ENCODE peak calls at places on chromosome 19, in nine cellular contexts. V is ascending aorta, Q is adrenal gland, N is heart right ventricle, Y is spleen, S is PC-3, K is ovary, D is A549, E is transverse colon. I is an unnamed sample.

GRCh38 chr19:3984584-3984907 is 717 bp downstream of the EEF2 start:
- DNase-seq in V (no peak), Q (no peak), N (no peak), Y (no peak), S (no peak), K (peak), D (no peak), E (no peak), I (no peak)

GRCh38 chr19:18233224-18233825 is 7.1 kb upstream of the PDE4C start:
- DNase-seq in V (no peak), Q (peak), N (peak), Y (no peak), S (peak), K (no peak), D (peak), E (peak), I (peak)

GRCh38 chr19:39175564-39175963 is 21.2 kb upstream of the NCCRP1 start:
- DNase-seq in V (no peak), Q (no peak), N (no peak), Y (no peak), S (no peak), K (no peak), D (no peak), E (no peak), I (no peak)

GRCh38 chr19:37855098-37855497 is 51.3 kb downstream of the WDR87 start:
- DNase-seq in V (no peak), Q (no peak), N (peak), Y (no peak), S (no peak), K (no peak), D (no peak), E (peak), I (no peak)

GRCh38 chr19:44745887-44746600 is 2.5 kb upstream of the BCL3 start:
- DNase-seq in V (no peak), Q (no peak), N (no peak), Y (no peak), S (no peak), K (no peak), D (no peak), E (no peak), I (no peak)

GRCh38 chr19:44499559-44499958 is 763 bp downstream of the ZNF180 start:
- DNase-seq in V (no peak), Q (no peak), N (no peak), Y (no peak), S (no peak), K (no peak), D (no peak), E (no peak), I (no peak)

GRCh38 chr19:12983561-12984142 is 11.6 kb upstream of the NFIX start:
- DNase-seq in V (peak), Q (peak), N (peak), Y (peak), S (peak), K (peak), D (peak), E (peak), I (peak)

GRCh38 chr19:51531349-51532315 is at the start of gene SIGLEC6:
- DNase-seq in V (peak), Q (peak), N (peak), Y (peak), S (no peak), K (no peak), D (no peak), E (peak), I (peak)

GRCh38 chr19:12867120-12868099 is 13.8 kb downstream of the DNASE2 start:
- DNase-seq in V (no peak), Q (no peak), N (peak), Y (peak), S (no peak), K (peak), D (no peak), E (peak), I (peak)

GRCh38 chr19:13078897-13079541 is 23.6 kb downstream of the LYL1 start:
- DNase-seq in V (peak), Q (no peak), N (peak), Y (no peak), S (no peak), K (peak), D (no peak), E (peak), I (no peak)

GRCh38 chr19:49503582-49503962 is 7.3 kb downstream of the RPS11 start:
- DNase-seq in V (no peak), Q (no peak), N (no peak), Y (no peak), S (no peak), K (no peak), D (no peak), E (no peak), I (no peak)

DNA sequence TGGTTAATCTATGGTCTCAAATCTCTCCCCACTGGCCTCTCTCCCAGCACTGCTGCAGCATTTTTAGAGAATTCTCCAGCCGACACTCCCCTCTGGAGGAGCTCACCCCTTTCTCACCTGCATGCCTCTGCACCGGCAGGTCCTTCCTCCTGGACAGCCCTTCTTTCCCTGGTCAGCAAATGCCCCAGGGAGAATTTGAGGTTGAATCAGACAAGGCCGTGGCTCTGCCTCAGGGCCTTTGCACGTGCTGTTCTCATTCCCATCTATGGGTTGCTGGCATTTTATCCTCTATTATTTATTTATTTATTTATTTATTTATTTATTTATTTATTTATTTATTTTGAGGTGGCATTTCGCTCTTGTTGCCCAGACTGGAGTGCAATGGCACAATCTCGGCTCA is 1.4 kb upstream of the DOCK6 start:
- DNase-seq in V (no peak), Q (no peak), N (no peak), Y (no peak), S (no peak), K (no peak), D (no peak), E (no peak), I (no peak)
- H3K27ac ChIP-seq in V (no peak), Q (no peak), N (peak), Y (no peak), S (no peak), K (no peak), D (no peak), E (peak), I (no peak)

GRCh38 chr19:46850228-46851203 is at the start of gene AP2S1:
- DNase-seq in V (peak), Q (peak), N (peak), Y (peak), S (peak), K (peak), D (peak), E (peak), I (peak)
- TF ChIP-seq CTCF in V (no peak), Q (no peak), N (no peak), Y (no peak), S (no peak), K (no peak), D (no peak), E (no peak), I (no peak)

GRCh38 chr19:1753730-1754442 is 580 bp downstream of the ONECUT3 start:
- DNase-seq in V (no peak), Q (no peak), N (no peak), Y (no peak), S (no peak), K (no peak), D (no peak), E (no peak), I (no peak)

GRCh38 chr19:1756705-1757445 is 3.6 kb downstream of the ONECUT3 start:
- DNase-seq in V (no peak), Q (no peak), N (no peak), Y (no peak), S (no peak), K (no peak), D (no peak), E (no peak), I (no peak)

GRCh38 chr19:1756264-1756663 is 3.0 kb downstream of the ONECUT3 start:
- DNase-seq in V (no peak), Q (no peak), N (no peak), Y (no peak), S (peak), K (no peak), D (no peak), E (no peak), I (no peak)

GRCh38 chr19:1754651-1755466 is 1.6 kb downstream of the ONECUT3 start:
- DNase-seq in V (no peak), Q (no peak), N (no peak), Y (no peak), S (peak), K (no peak), D (no peak), E (no peak), I (no peak)

DNA sequence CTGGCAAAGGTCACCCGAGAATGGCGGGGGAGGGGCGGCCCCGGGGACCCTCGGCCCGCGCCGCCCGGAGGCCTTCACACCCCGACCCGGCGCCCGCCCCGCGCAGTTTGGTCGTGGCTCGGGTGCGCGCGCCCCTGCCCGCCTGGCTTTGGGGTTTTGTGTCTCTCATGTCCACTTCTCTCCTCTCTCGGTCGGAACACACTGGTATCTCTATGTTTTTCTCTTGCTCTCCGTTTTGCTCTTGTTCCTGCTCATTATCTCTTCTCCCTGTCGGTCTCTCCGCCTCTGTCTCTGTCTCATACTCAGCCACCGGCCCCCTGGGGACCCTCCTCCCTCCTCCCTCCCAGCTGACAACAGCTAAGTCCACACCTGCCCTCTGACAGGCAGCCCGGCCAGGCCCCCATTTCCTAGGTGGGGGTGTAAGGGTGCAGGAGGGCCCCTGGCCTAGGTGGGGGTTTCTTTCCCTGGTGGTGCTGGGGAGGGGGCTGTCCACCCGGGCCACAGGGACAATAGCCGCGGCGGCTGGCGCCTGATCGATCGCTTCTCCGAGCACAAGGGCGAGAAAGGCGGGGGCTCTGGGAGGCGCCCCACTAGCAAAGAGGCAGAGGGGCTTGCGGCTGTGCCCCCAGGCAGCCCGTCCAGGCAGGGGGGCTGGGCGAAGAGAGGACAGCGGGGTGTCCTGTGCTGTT is 2.3 kb downstream of the ONECUT3 start:
- DNase-seq in V (no peak), Q (no peak), N (no peak), Y (no peak), S (no peak), K (no peak), D (no peak), E (no peak), I (no peak)
- H3K4me3 ChIP-seq in V (no peak), Q (no peak), N (no peak), Y (no peak), S (peak), K (no peak), D (no peak), E (no peak), I (no peak)

DNA sequence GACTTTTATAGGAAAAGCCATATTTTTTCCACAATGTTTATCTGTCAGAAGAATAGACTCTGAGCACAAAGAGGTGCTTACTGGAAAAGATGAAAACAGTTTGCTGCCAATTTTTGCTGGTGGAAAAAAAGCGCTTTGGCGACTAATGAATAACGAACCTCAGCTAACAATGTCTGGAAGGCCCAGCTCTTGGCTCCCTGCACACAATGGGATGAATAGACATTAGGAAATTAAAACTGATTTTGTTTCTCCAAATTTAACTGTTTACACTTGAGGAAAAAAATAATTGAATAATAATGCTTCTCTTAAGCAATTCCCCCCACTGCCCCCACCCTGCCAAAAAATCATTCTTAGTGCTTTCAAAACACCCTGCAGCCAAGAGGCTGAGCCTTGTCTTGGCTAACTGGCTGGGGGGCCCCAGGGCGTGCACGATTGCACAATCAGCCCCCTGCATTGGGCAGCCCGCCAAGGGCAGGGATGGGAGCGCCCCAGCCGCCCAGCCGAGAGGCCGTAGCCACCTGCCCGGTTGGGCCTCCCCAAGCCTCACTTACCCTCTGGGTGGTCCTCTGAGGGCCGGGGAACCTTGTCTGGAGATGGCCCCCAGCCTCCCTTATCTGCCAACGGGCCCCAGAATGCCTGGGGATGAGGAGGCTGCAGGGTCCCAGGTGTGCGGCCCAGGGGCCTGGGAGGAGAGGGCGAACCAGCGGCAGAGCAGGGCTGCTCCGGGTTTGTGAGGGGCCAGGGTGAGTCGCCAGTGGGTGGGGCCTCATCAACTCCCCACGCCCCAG is 16.8 kb downstream of the CEBPG start:
- DNase-seq in V (no peak), Q (no peak), N (peak), Y (no peak), S (no peak), K (peak), D (no peak), E (peak), I (peak)
- H3K27ac ChIP-seq in V (no peak), Q (no peak), N (peak), Y (no peak), S (no peak), K (peak), D (no peak), E (peak), I (peak)

GRCh38 chr19:33982706-33983105 is 186.0 kb downstream of the KCTD15 start:
- DNase-seq in V (no peak), Q (no peak), N (no peak), Y (no peak), S (no peak), K (no peak), D (no peak), E (no peak), I (no peak)
- TF ChIP-seq CTCF in V (no peak), Q (no peak), N (no peak), Y (no peak), S (no peak), K (no peak), D (no peak), E (peak), I (no peak)

GRCh38 chr19:590396-590745 is 690 bp downstream of the HCN2 start:
- DNase-seq in V (no peak), Q (no peak), N (no peak), Y (no peak), S (peak), K (no peak), D (no peak), E (no peak), I (no peak)

GRCh38 chr19:591099-591958 is 1.6 kb downstream of the HCN2 start:
- DNase-seq in V (no peak), Q (no peak), N (no peak), Y (no peak), S (peak), K (no peak), D (no peak), E (no peak), I (peak)

GRCh38 chr19:590750-591098 is 1.0 kb downstream of the HCN2 start:
- DNase-seq in V (no peak), Q (no peak), N (no peak), Y (no peak), S (no peak), K (no peak), D (no peak), E (no peak), I (no peak)

GRCh38 chr19:588758-589692 is 656 bp upstream of the HCN2 start:
- DNase-seq in V (no peak), Q (no peak), N (peak), Y (no peak), S (no peak), K (no peak), D (no peak), E (no peak), I (no peak)

GRCh38 chr19:589693-590395 is at the start of gene HCN2:
- DNase-seq in V (no peak), Q (no peak), N (peak), Y (no peak), S (no peak), K (no peak), D (no peak), E (no peak), I (no peak)
- H3K4me3 ChIP-seq in V (peak), Q (no peak), N (peak), Y (no peak), S (no peak), K (no peak), D (peak), E (peak), I (no peak)

GRCh38 chr19:7917292-7918061 is 2.7 kb upstream of the SNAPC2 start:
- DNase-seq in V (no peak), Q (no peak), N (peak), Y (peak), S (peak), K (no peak), D (peak), E (peak), I (peak)
- H3K27ac ChIP-seq in V (peak), Q (no peak), N (no peak), Y (no peak), S (no peak), K (no peak), D (peak), E (peak), I (peak)

DNA sequence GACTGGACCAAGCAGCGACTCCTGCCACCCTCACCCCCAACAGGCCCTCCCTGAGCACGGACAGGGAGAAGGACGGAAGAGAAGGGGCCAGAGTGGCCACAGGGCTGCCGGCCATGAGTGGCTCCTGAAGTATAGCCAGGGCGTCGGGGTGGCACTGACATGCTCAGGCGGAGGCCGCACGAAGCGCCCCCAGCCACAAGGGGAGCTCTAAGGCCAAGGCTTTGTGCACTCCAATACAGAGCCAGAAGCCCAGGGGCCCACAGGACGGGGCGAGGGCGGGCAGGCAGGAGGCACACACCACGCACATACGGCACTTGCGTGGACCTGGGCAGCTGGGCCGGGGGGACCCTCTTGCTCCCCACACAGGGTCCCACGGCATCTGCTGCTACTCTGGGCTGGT is 52.0 kb downstream of the KLF2 start:
- DNase-seq in V (no peak), Q (no peak), N (no peak), Y (peak), S (peak), K (peak), D (peak), E (no peak), I (no peak)
- TF ChIP-seq CTCF in V (no peak), Q (no peak), N (no peak), Y (peak), S (peak), K (no peak), D (peak), E (no peak), I (peak)